ENCODE peak calls at places on chromosome 21, in seven cellular contexts. F, T, I, Y, M, P and K are unnamed samples.

GRCh38 chr21:25826652-25827051 is 91.9 kb downstream of the GABPA start:
- DNase-seq in F (no peak), T (no peak), I (no peak), Y (no peak), M (no peak), P (no peak), K (no peak)

GRCh38 chr21:14547834-14548513 is 1.9 kb upstream of the SAMSN1 start:
- DNase-seq in F (no peak), T (no peak), I (peak), Y (no peak), M (no peak), P (no peak), K (no peak)

GRCh38 chr21:25186278-25186677 is 421.0 kb downstream of the MRPL39 start:
- DNase-seq in F (peak), T (no peak), I (no peak), Y (no peak), M (no peak), P (no peak), K (no peak)

GRCh38 chr21:31554511-31555022 is 104.9 kb upstream of the SOD1 start:
- DNase-seq in F (peak), T (no peak), I (peak), Y (peak), M (peak), P (no peak), K (peak)

GRCh38 chr21:15224346-15225086 is 159.7 kb upstream of the NRIP1 start:
- DNase-seq in F (no peak), T (peak), I (peak), Y (peak), M (no peak), P (no peak), K (peak)

GRCh38 chr21:15309022-15309590 is 244.3 kb upstream of the NRIP1 start:
- DNase-seq in F (peak), T (no peak), I (no peak), Y (no peak), M (no peak), P (no peak), K (no peak)

GRCh38 chr21:32241434-32241785 is 37.4 kb downstream of the MIS18A start:
- DNase-seq in F (no peak), T (no peak), I (no peak), Y (no peak), M (no peak), P (no peak), K (no peak)

GRCh38 chr21:29673096-29673610 is 266.6 kb downstream of the GRIK1 start:
- DNase-seq in F (no peak), T (no peak), I (no peak), Y (no peak), M (no peak), P (no peak), K (no peak)

GRCh38 chr21:8990326-8991087 is 1530.9 kb upstream of the TPTE start:
- DNase-seq in F (no peak), T (no peak), I (no peak), Y (peak), M (no peak), P (no peak), K (no peak)

GRCh38 chr21:38468989-38469388 is 29.3 kb downstream of the ERG start:
- DNase-seq in F (no peak), T (peak), I (no peak), Y (no peak), M (peak), P (no peak), K (peak)

GRCh38 chr21:26674324-26674723 is 101.2 kb upstream of the CYYR1 start:
- DNase-seq in F (no peak), T (no peak), I (no peak), Y (no peak), M (no peak), P (no peak), K (no peak)

GRCh38 chr21:46004168-46004861 is 22.7 kb downstream of the COL6A1 start:
- DNase-seq in F (no peak), T (no peak), I (no peak), Y (peak), M (no peak), P (no peak), K (no peak)

GRCh38 chr21:44793269-44794030 is 8.2 kb downstream of the UBE2G2 start:
- DNase-seq in F (peak), T (peak), I (peak), Y (peak), M (peak), P (peak), K (no peak)

GRCh38 chr21:35249636-35250035 is 200.5 kb upstream of the RUNX1 start:
- DNase-seq in F (no peak), T (no peak), I (no peak), Y (no peak), M (no peak), P (no peak), K (no peak)

GRCh38 chr21:19603011-19603593 is 1199.5 kb upstream of the TMPRSS15 start:
- DNase-seq in F (no peak), T (no peak), I (no peak), Y (no peak), M (no peak), P (no peak), K (no peak)

GRCh38 chr21:44392185-44392584 is 38.8 kb downstream of the TRPM2 start:
- DNase-seq in F (no peak), T (no peak), I (no peak), Y (no peak), M (no peak), P (no peak), K (no peak)

GRCh38 chr21:34692458-34693020 is 23.7 kb downstream of the CLIC6 start:
- DNase-seq in F (no peak), T (no peak), I (no peak), Y (no peak), M (no peak), P (no peak), K (no peak)

GRCh38 chr21:38831526-38832467 is 26.1 kb downstream of the ETS2 start:
- DNase-seq in F (peak), T (peak), I (peak), Y (peak), M (peak), P (peak), K (peak)

GRCh38 chr21:29164330-29164942 is 34.0 kb downstream of the MAP3K7CL start:
- DNase-seq in F (peak), T (peak), I (peak), Y (peak), M (peak), P (no peak), K (no peak)

GRCh38 chr21:42234464-42235241 is 15.7 kb downstream of the ABCG1 start:
- DNase-seq in F (no peak), T (peak), I (peak), Y (peak), M (peak), P (peak), K (no peak)

GRCh38 chr21:27734146-27734545 is 767.3 kb upstream of the ADAMTS5 start:
- DNase-seq in F (peak), T (no peak), I (peak), Y (peak), M (no peak), P (no peak), K (peak)

GRCh38 chr21:30408782-30409494 is 13.1 kb downstream of the KRTAP13-1 start:
- DNase-seq in F (peak), T (peak), I (peak), Y (peak), M (peak), P (no peak), K (peak)

GRCh38 chr21:41064951-41065350 is 103.0 kb upstream of the BACE2 start:
- DNase-seq in F (no peak), T (no peak), I (no peak), Y (no peak), M (no peak), P (no peak), K (no peak)

GRCh38 chr21:46326110-46326703 is 2.3 kb downstream of the PCNT start:
- DNase-seq in F (no peak), T (no peak), I (no peak), Y (no peak), M (no peak), P (no peak), K (no peak)

GRCh38 chr21:44477712-44478111 is 22.4 kb downstream of the LRRC3 start:
- DNase-seq in F (no peak), T (no peak), I (no peak), Y (no peak), M (no peak), P (no peak), K (no peak)

GRCh38 chr21:17736072-17736471 is 83.1 kb downstream of the C21orf91 start:
- DNase-seq in F (no peak), T (no peak), I (no peak), Y (no peak), M (no peak), P (no peak), K (no peak)

GRCh38 chr21:33682992-33683627 is 40.8 kb downstream of the ITSN1 start:
- DNase-seq in F (peak), T (peak), I (peak), Y (peak), M (peak), P (no peak), K (peak)